ENCODE peak calls at places on chromosomes 13 and 19, in nine cellular contexts. L is A549, C is Panc1, Y is GM23338, H is K562, T is HepG2, K is GM12878, S is HL-60, O is SK-N-SH. V is an unnamed sample.

GRCh38 chr13:50208826-50209335 is 193.6 kb downstream of the KCNRG start:
- DNase-seq in S (peak; percentile 93), K (no peak), Y (peak; percentile 54), T (peak; percentile 12), L (peak; percentile 37), H (peak; percentile 89), C (peak; percentile 13), O (no peak), V (no peak)

GRCh38 chr13:109872864-109873263 is 86.5 kb upstream of the IRS2 start:
- DNase-seq in Y (no peak), L (no peak), H (no peak), S (no peak), T (no peak), C (no peak), K (no peak), O (no peak), V (no peak)

GRCh38 chr19:54434112-54434861 is 14.7 kb upstream of the LENG8 start:
- DNase-seq in Y (peak; percentile 21), O (peak; percentile 13), K (no peak), C (no peak), T (no peak), L (no peak), H (no peak), S (no peak), V (no peak)

GRCh38 chr19:29432677-29433076 is 93.1 kb upstream of the VSTM2B start:
- DNase-seq in S (no peak), C (no peak), T (no peak), K (no peak), Y (no peak), H (no peak), L (no peak), O (no peak), V (no peak)

GRCh38 chr19:29831041-29831548 is 19.3 kb downstream of the CCNE1 start:
- DNase-seq in S (no peak), K (no peak), C (no peak), O (no peak), H (no peak), L (no peak), T (no peak), Y (no peak), V (peak; percentile 76)

GRCh38 chr19:28435551-28436261 is 777.2 kb downstream of the UQCRFS1 start:
- DNase-seq in Y (no peak), K (no peak), H (no peak), O (no peak), C (no peak), S (no peak), L (no peak), T (no peak), V (no peak)

GRCh38 chr19:35911173-35911572 is 3.1 kb upstream of the TYROBP start:
- DNase-seq in T (no peak), K (no peak), S (peak; percentile 42), O (no peak), H (peak; percentile 41), C (no peak), Y (peak; percentile 71), L (no peak), V (no peak)

GRCh38 chr13:93254775-93255174 is 28.2 kb downstream of the GPC6 start:
- DNase-seq in Y (no peak), S (no peak), C (no peak), K (no peak), H (no peak), O (no peak), T (no peak), L (no peak), V (no peak)

GRCh38 chr13:30158774-30159445 is 148.4 kb downstream of the KATNAL1 start:
- DNase-seq in H (no peak), T (no peak), Y (no peak), C (no peak), K (no peak), L (no peak), S (no peak), O (no peak), V (no peak)

GRCh38 chr13:42334329-42334706 is 62.4 kb downstream of the AKAP11 start:
- DNase-seq in C (no peak), O (no peak), H (no peak), S (no peak), L (no peak), K (peak; percentile 50), Y (no peak), T (no peak), V (no peak)

GRCh38 chr19:20478936-20479335 is 86.6 kb downstream of the ZNF737 start:
- DNase-seq in Y (peak; percentile 48), H (no peak), O (no peak), T (no peak), C (no peak), L (no peak), S (no peak), K (no peak), V (no peak)

GRCh38 chr13:28339419-28339818 is 155.5 kb downstream of the FLT1 start:
- DNase-seq in O (no peak), T (no peak), S (no peak), H (no peak), K (no peak), Y (no peak), L (no peak), C (no peak), V (no peak)

GRCh38 chr19:42422576-42423461 is 4.4 kb downstream of the LIPE start:
- DNase-seq in K (no peak), L (no peak), H (no peak), Y (peak; percentile 61), S (peak; percentile 38), O (peak; percentile 85), T (peak; percentile 59), C (no peak), V (no peak)

GRCh38 chr13:48769107-48769704 is 115.5 kb downstream of the CYSLTR2 start:
- DNase-seq in C (peak; percentile 87), O (peak; percentile 60), Y (peak; percentile 92), T (peak; percentile 82), L (peak; percentile 34), S (peak; percentile 92), K (peak; percentile 68), H (peak; percentile 78), V (peak; percentile 85)

GRCh38 chr19:40464059-40465024 is 1.2 kb downstream of the BLVRB start:
- DNase-seq in Y (peak; percentile 94), L (peak; percentile 97), H (peak; percentile 95), S (peak; percentile 79), C (peak; percentile 57), O (peak; percentile 75), K (no peak), T (peak; percentile 81), V (peak; percentile 85)

GRCh38 chr13:33213024-33213795 is 72.3 kb downstream of the STARD13 start:
- DNase-seq in C (no peak), L (no peak), T (peak; percentile 46), H (no peak), K (no peak), Y (peak; percentile 30), O (no peak), S (no peak), V (no peak)

GRCh38 chr13:65913173-65913572 is 1317.0 kb downstream of the PCDH9 start:
- DNase-seq in O (no peak), S (no peak), T (no peak), H (no peak), Y (no peak), K (no peak), C (no peak), L (no peak), V (peak; percentile 22)
- TF ChIP-seq REST in O (no peak), S (no peak), T (no peak), H (no peak), Y (no peak), K (no peak), C (no peak), L (no peak), V (no peak)

GRCh38 chr13:102825400-102825799 is 20.4 kb upstream of the ERCC5 start:
- DNase-seq in Y (peak; percentile 40), H (no peak), L (no peak), C (no peak), S (no peak), K (no peak), O (no peak), T (no peak), V (no peak)
- H3K4me3 ChIP-seq in Y (no peak overlapping the region), H (no peak overlapping the region), L (no peak overlapping the region), C (no peak overlapping the region), S (no peak overlapping the region), K (no peak overlapping the region), O (no peak overlapping the region), T (no peak overlapping the region), V (no peak overlapping the region)

DNA sequence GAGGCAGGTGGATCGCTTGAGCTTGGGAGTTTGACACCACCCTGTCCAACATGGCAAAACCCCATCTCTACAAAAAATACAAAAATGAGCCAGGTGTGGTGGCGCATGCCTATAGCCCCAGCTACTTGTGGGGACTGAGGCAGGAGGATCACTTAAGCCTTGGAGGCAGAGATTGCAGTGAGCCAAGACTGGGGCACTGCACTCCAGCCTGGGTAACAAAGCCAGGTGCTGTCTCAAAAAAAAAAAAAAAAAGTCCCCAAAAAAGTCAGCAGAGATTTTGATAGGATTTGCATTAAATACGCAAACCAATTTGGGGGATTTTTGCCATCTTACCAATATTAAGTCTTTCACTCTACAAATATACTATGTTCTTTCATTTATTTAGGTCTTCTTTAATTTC is 21.7 kb upstream of the RPL21 start:
- DNase-seq in Y (no peak), K (no peak), L (no peak), S (no peak), O (no peak), H (no peak), C (no peak), T (no peak), V (no peak)
- TF ChIP-seq REST in Y (no peak), K (no peak), L (no peak), S (no peak), O (no peak), H (no peak), C (no peak), T (no peak), V (no peak)

GRCh38 chr13:83881917-83882625 is at the start of gene SLITRK1:
- DNase-seq in O (peak; percentile 16), H (peak; percentile 17), C (no peak), Y (peak; percentile 96), L (no peak), S (no peak), T (no peak), K (peak; percentile 9), V (no peak)

GRCh38 chr13:83882626-83882959 is 319 bp upstream of the SLITRK1 start:
- DNase-seq in T (no peak), Y (no peak), C (no peak), O (no peak), S (no peak), L (no peak), H (no peak), K (no peak), V (no peak)

GRCh38 chr13:83884141-83884540 is 1.9 kb upstream of the SLITRK1 start:
- DNase-seq in O (no peak), C (no peak), K (no peak), H (no peak), L (no peak), T (no peak), Y (no peak), S (no peak), V (no peak)

GRCh38 chr13:83881031-83881727 is 1.1 kb downstream of the SLITRK1 start:
- DNase-seq in T (no peak), C (no peak), H (no peak), S (no peak), O (no peak), K (no peak), Y (peak; percentile 10), L (no peak), V (no peak)

DNA sequence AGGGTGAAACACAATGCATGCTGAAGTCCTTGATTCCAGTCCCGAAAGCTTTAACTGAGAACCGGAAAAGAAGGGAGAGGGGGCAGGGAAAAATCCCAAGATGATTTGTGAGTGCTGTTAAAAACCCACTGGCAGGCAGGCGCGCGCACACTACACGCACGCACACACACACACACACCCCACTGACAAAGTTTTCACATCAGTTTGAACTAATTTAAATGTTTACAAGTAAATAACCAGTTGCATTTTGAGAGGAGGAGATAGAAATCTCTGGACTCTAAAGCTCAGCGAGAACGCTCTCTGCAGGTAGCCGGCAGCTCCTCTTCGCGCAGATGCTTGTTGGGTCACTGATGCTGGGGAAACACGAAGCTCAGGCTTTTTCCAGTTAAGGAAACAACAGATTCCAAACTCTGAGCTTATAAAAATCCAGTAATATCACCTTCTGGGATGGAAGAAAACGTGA is 818 bp upstream of the SLITRK1 start:
- DNase-seq in C (no peak), K (no peak), O (no peak), S (no peak), Y (peak; percentile 58), L (no peak), H (no peak), T (no peak), V (no peak)
- H3K4me3 ChIP-seq in C (peak overlapping the region; percentile 39), K (no peak overlapping the region), O (no peak overlapping the region), S (no peak overlapping the region), Y (peak overlapping the region; percentile 53), L (no peak overlapping the region), H (no peak overlapping the region), T (no peak overlapping the region), V (no peak overlapping the region)

V was measured in HCT116.